ENCODE peak calls at places on chromosomes 3 and 15, in five cellular contexts. C is heart left ventricle, N is hepatocyte, L is Peyer's patch, Z is MM.1S. R is an unnamed sample.
A peak's percentile ranks its signal among the peaks of the same experiment; 100 is the strongest.

GRCh38 chr15:70355275-70355795 is 257.6 kb upstream of the TLE3 start:
- DNase-seq in C (no peak), N (no peak), L (no peak), Z (no peak), R (peak; percentile 66)

GRCh38 chr3:126954141-126954845 is 28.6 kb upstream of the PLXNA1 start:
- DNase-seq in C (peak; percentile 17), N (no peak), L (no peak), Z (no peak), R (no peak)

GRCh38 chr15:41284425-41285177 is 47.8 kb downstream of the OIP5 start:
- DNase-seq in C (no peak), N (peak; percentile 43), L (peak; percentile 27), Z (peak; percentile 10), R (no peak)

GRCh38 chr3:146026547-146026946 is 134.4 kb downstream of the PLOD2 start:
- DNase-seq in C (no peak), N (no peak), L (no peak), Z (no peak), R (no peak)

GRCh38 chr3:150531775-150532174 is 14.5 kb downstream of the SERP1 start:
- DNase-seq in C (no peak), N (no peak), L (no peak), Z (no peak), R (no peak)

GRCh38 chr3:131701153-131701791 is 198.5 kb upstream of the MRPL3 start:
- DNase-seq in C (no peak), N (no peak), L (no peak), Z (no peak), R (no peak)

GRCh38 chr3:149080699-149081091 is 5.6 kb downstream of the HLTF start:
- DNase-seq in C (no peak), N (no peak), L (no peak), Z (no peak), R (no peak)

GRCh38 chr15:91100561-91101355 is 701 bp downstream of the SV2B start:
- DNase-seq in C (no peak), N (no peak), L (no peak), Z (no peak), R (no peak)

GRCh38 chr3:196519738-196520122 is 4.6 kb upstream of the SMCO1 start:
- DNase-seq in C (no peak), N (no peak), L (no peak), Z (no peak), R (no peak)

GRCh38 chr3:98770261-98771039 is 7.3 kb downstream of the ST3GAL6 start:
- DNase-seq in C (peak; percentile 60), N (no peak), L (no peak), Z (peak; percentile 96), R (no peak)

GRCh38 chr15:91780387-91780786 is 73.1 kb upstream of the SLCO3A1 start:
- DNase-seq in C (no peak), N (no peak), L (no peak), Z (no peak), R (no peak)

GRCh38 chr3:102536479-102536878 is 101.7 kb downstream of the ZPLD1 start:
- DNase-seq in C (no peak), N (peak; percentile 45), L (no peak), Z (peak; percentile 68), R (no peak)

GRCh38 chr3:144488927-144489326 is 517.3 kb downstream of the DIPK2A start:
- DNase-seq in C (no peak), N (no peak), L (no peak), Z (no peak), R (no peak)

DNA sequence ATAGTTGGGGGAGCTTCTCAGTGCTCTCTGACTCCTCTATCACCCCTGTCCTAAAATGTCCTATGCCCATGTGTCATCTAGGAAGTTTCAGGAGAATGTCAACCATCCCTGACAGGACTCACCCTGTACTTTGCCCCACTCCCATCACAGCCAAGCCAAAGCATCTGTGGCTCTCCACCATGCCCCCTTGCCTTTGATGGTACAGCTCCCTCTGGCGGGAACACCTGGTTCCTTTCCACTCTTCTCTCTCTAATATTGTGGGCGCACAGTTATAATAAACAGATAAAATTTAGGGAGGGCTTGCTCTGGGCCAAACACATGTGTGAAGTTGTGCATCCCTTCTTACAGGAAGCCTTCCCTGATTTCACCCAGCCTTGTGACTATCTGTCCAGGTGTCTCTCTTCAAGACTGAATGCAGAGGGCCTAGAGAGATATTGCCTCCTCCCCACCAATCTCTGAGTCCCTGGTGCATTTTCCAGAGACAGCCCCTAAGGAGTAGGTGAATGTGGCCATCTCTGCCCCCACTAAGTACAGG is 62.8 kb downstream of the ISG20 start:
- DNase-seq in C (no peak), N (peak; percentile 33), L (peak; percentile 55), Z (peak; percentile 45), R (no peak)
- TF ChIP-seq CTCF in C (no peak), N (peak; percentile 20), L (peak; percentile 37), Z (peak; percentile 72), R (no peak)

GRCh38 chr3:183586477-183586876 is 31.0 kb upstream of the KLHL6 start:
- DNase-seq in C (no peak), N (no peak), L (no peak), Z (no peak), R (no peak)
- H3K4me1 ChIP-seq in C (peaks cover 49% of the 10 kb centered on the region), N (peaks cover 27% of the 10 kb centered on the region), L (peaks cover 19% of the 10 kb centered on the region), Z (peaks cover 11% of the 10 kb centered on the region), R (peaks cover 39% of the 10 kb centered on the region)

DNA sequence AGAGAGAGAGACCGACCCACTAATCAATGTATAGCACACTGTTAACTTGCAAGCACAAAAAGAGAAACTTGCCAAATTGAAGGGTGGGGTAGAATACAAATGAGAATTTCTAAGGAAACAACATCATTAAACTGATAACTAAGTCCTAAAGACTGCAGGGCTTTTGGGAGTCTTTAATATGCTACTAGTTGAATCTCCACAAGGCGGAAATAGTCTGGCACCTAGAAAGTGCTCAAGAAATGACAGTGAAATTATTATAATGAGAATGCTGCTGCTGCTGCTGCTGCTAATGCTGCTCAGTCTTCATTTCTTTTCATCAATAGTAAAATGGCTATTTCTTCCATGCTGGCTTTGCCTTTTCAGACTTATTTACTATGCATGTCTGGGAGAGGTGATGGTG is 91.8 kb downstream of the BTD start:
- DNase-seq in C (no peak), N (no peak), L (no peak), Z (no peak), R (no peak)
- TF ChIP-seq CTCF in C (no peak), N (no peak), L (no peak), Z (no peak), R (no peak)

GRCh38 chr3:16409032-16409431 is 104.5 kb downstream of the RFTN1 start:
- DNase-seq in C (no peak), N (no peak), L (no peak), Z (no peak), R (peak; percentile 80)
- H3K4me1 ChIP-seq in C (peaks cover 34% of the 10 kb centered on the region), N (no peaks in the 10 kb centered on the region), L (no peaks in the 10 kb centered on the region), Z (no peaks in the 10 kb centered on the region), R (peaks cover 37% of the 10 kb centered on the region)

GRCh38 chr3:169894110-169894509 is 17.3 kb upstream of the SAMD7 start:
- DNase-seq in C (no peak), N (no peak), L (no peak), Z (no peak), R (no peak)
- TF ChIP-seq CTCF in C (no peak), N (no peak), L (no peak), Z (no peak), R (no peak)